ENCODE peak calls at places on chromosomes 3 and 15, in seven cellular contexts. D, G, Z, P, U, E and A are unnamed samples.

GRCh38 chr3:172218350-172219323 is 179.3 kb downstream of the FNDC3B start:
- DNase-seq in D (no peak), G (no peak), Z (peak), P (no peak), U (no peak), E (no peak), A (no peak)

GRCh38 chr15:66115568-66116206 is 137.9 kb downstream of the MEGF11 start:
- DNase-seq in D (peak), G (no peak), Z (no peak), P (no peak), U (peak), E (no peak), A (no peak)

GRCh38 chr3:179074656-179075055 is 3.0 kb upstream of the ZMAT3 start:
- DNase-seq in D (no peak), G (no peak), Z (no peak), P (no peak), U (no peak), E (no peak), A (no peak)

GRCh38 chr3:149604125-149604851 is 53.5 kb downstream of the WWTR1 start:
- DNase-seq in D (no peak), G (no peak), Z (no peak), P (no peak), U (no peak), E (no peak), A (no peak)

GRCh38 chr15:71596672-71597071 is 213.7 kb upstream of the NR2E3 start:
- DNase-seq in D (peak), G (peak), Z (no peak), P (no peak), U (no peak), E (peak), A (peak)

GRCh38 chr3:141095546-141095937 is 44.4 kb downstream of the SPSB4 start:
- DNase-seq in D (no peak), G (no peak), Z (no peak), P (no peak), U (no peak), E (no peak), A (no peak)

GRCh38 chr3:112308151-112308911 is 14.3 kb upstream of the SLC9C1 start:
- DNase-seq in D (no peak), G (peak), Z (no peak), P (no peak), U (no peak), E (no peak), A (no peak)

GRCh38 chr3:172591876-172592771 is 68.9 kb upstream of the TNFSF10 start:
- DNase-seq in D (peak), G (no peak), Z (no peak), P (no peak), U (no peak), E (no peak), A (no peak)

GRCh38 chr3:159609620-159610019 is 379.0 kb upstream of the IL12A start:
- DNase-seq in D (no peak), G (no peak), Z (no peak), P (no peak), U (no peak), E (no peak), A (no peak)

GRCh38 chr3:148992027-148992634 is 791 bp downstream of the GYG1 start:
- DNase-seq in D (peak), G (peak), Z (peak), P (no peak), U (peak), E (peak), A (no peak)

GRCh38 chr3:46427929-46428833 is 21.1 kb downstream of the CCRL2 start:
- DNase-seq in D (no peak), G (no peak), Z (no peak), P (no peak), U (no peak), E (no peak), A (no peak)

GRCh38 chr15:56337084-56337725 is 28.0 kb upstream of the TEX9 start:
- DNase-seq in D (no peak), G (no peak), Z (no peak), P (no peak), U (no peak), E (no peak), A (no peak)

GRCh38 chr3:56119575-56120349 is 348.5 kb downstream of the ERC2 start:
- DNase-seq in D (no peak), G (no peak), Z (no peak), P (no peak), U (no peak), E (no peak), A (no peak)

GRCh38 chr3:184479426-184480126 is 82.0 kb upstream of the EPHB3 start:
- DNase-seq in D (no peak), G (no peak), Z (no peak), P (no peak), U (no peak), E (no peak), A (no peak)

GRCh38 chr3:41997702-41998551 is 36.0 kb upstream of the ULK4 start:
- DNase-seq in D (no peak), G (no peak), Z (no peak), P (no peak), U (no peak), E (no peak), A (no peak)

GRCh38 chr3:120450261-120450913 is 405 bp downstream of the FSTL1 start:
- DNase-seq in D (peak), G (peak), Z (peak), P (no peak), U (peak), E (peak), A (peak)

GRCh38 chr3:135456182-135456790 is 509.2 kb upstream of the PPP2R3A start:
- DNase-seq in D (no peak), G (no peak), Z (no peak), P (no peak), U (no peak), E (no peak), A (no peak)

GRCh38 chr3:123282461-123282860 is 80.7 kb downstream of the SEC22A start:
- DNase-seq in D (no peak), G (no peak), Z (no peak), P (no peak), U (no peak), E (no peak), A (no peak)

GRCh38 chr3:129001101-129001816 is at the start of gene EFCC1:
- DNase-seq in D (peak), G (peak), Z (peak), P (no peak), U (no peak), E (no peak), A (peak)

GRCh38 chr3:168796339-168796738 is 700.6 kb upstream of the GOLIM4 start:
- DNase-seq in D (no peak), G (no peak), Z (no peak), P (no peak), U (no peak), E (no peak), A (no peak)

GRCh38 chr3:167864559-167864887 is 129.0 kb downstream of the SERPINI1 start:
- DNase-seq in D (no peak), G (no peak), Z (no peak), P (no peak), U (no peak), E (no peak), A (no peak)

GRCh38 chr3:138916824-138917223 is 30.1 kb downstream of the FOXL2 start:
- DNase-seq in D (peak), G (peak), Z (no peak), P (no peak), U (no peak), E (peak), A (peak)

GRCh38 chr3:1103525-1103924 is 10.7 kb downstream of the CNTN6 start:
- DNase-seq in D (no peak), G (no peak), Z (no peak), P (no peak), U (no peak), E (no peak), A (no peak)

GRCh38 chr3:146470424-146470990 is 1.1 kb upstream of the PLSCR2 start:
- DNase-seq in D (no peak), G (no peak), Z (no peak), P (no peak), U (no peak), E (no peak), A (no peak)

GRCh38 chr3:146465713-146466465 is 3.5 kb downstream of the PLSCR2 start:
- DNase-seq in D (no peak), G (no peak), Z (no peak), P (no peak), U (peak), E (no peak), A (no peak)

GRCh38 chr3:146469206-146470017 is at the start of gene PLSCR2:
- DNase-seq in D (peak), G (peak), Z (peak), P (no peak), U (peak), E (peak), A (peak)

GRCh38 chr3:146466596-146466995 is 2.8 kb downstream of the PLSCR2 start:
- DNase-seq in D (no peak), G (no peak), Z (no peak), P (no peak), U (no peak), E (no peak), A (no peak)

DNA sequence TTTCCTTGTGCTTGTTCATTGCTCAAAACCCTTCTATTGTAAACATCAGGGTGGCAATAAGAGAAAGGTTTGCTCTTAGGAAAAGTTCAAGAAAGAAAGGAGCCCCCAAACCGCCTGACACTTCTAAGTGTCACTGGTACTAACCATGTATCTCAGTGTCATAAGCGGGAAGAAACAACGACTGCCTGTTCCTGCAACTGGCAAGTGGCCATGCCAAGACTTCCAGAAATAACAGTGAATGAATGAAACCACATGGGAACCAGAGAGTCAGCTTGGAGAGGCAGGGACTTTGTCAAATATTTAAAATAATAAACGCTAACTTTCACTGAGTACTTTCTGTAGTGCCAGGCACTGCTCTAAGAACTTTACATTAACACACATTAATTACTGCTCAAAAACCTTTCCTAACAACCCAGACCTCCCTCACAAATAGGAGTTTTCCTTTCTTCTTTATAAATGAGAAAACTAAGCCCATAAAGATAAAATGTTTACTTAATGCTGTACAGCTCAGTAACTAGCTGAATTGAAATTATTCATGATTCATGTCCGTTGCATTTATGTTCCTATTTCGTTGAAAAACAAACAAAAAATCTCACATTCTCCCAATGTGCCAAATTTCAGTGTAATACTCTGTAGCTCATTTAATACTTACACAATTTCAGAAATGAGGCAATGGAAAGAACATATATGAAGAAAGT is 978 bp downstream of the PLSCR2 start:
- DNase-seq in D (no peak), G (peak), Z (no peak), P (no peak), U (no peak), E (no peak), A (no peak)
- TF ChIP-seq POLR2AphosphoS5 in D (no peak), G (no peak), Z (no peak), P (no peak), U (no peak), E (no peak), A (no peak)

GRCh38 chr15:90769375-90769774 is 52.2 kb downstream of the BLM start:
- DNase-seq in D (no peak), G (peak), Z (no peak), P (no peak), U (no peak), E (no peak), A (no peak)

GRCh38 chr15:90774731-90775521 is 57.8 kb downstream of the BLM start:
- DNase-seq in D (no peak), G (no peak), Z (peak), P (peak), U (no peak), E (no peak), A (no peak)

GRCh38 chr15:90773485-90773884 is 56.3 kb downstream of the BLM start:
- DNase-seq in D (no peak), G (no peak), Z (no peak), P (no peak), U (no peak), E (no peak), A (no peak)
- H3K27ac ChIP-seq in D (no peak), G (no peak), Z (no peak), P (no peak), U (no peak), E (no peak), A (no peak)

GRCh38 chr3:126270145-126270811 is 86.9 kb downstream of the KLF15 start:
- DNase-seq in D (peak), G (peak), Z (peak), P (no peak), U (no peak), E (peak), A (peak)
- TF ChIP-seq POLR2AphosphoS5 in D (peak), G (peak), Z (no peak), P (no peak), U (no peak), E (peak), A (no peak)

DNA sequence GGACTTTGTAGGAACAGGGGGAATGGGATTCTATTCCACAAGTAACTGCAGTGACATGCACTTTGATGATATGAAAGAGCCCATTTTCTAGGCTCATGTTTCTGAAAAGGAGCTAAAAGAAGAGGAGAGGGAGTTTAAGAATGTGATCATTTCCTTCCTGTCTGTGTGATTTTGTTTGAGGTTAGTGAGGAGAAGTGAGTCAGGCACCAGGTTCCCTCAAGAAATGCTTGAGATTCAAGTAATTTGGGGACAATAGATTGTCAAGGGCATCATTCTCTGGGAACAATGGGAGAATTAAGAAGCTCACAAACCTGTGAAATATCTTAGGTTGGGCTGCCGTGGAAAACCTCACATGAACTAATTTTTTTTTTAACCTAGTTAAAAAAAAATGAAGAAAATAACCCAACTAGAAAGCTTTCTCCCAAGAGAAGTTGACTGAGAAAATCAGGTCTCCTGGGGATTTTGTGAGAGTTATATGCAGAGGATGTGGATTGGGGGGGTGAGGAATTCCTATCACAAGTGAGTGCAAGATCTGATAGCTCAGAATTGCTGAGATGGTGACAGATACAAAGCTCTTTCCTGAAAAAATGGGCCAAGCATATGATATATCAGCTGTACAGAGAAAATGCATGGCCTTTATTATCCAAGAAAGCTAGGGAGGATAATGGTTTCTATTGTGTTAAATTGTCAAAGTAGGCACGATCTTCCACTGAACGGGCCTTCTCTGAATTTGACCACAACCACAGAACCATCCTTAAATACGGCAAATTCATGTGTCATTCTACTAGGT is 203.3 kb downstream of the FEZF2 start:
- DNase-seq in D (no peak), G (no peak), Z (peak), P (no peak), U (no peak), E (no peak), A (no peak)
- H3K27ac ChIP-seq in D (no peak), G (no peak), Z (peak), P (no peak), U (no peak), E (no peak), A (no peak)